ENCODE peak calls at places on chromosomes 7 and 10, in seven cellular contexts. I is epithelial cell of esophagus, F is brain microvascular endothelial cell, Y is tibial artery, Q is fibroblast of lung, W is Peyer's patch, B is body of pancreas. G is an unnamed sample.

GRCh38 chr10:45580781-45581496 is 91.6 kb downstream of the ZFAND4 start:
- DNase-seq in I (no peak), F (no peak), Y (no peak), Q (no peak), W (peak), B (no peak), G (no peak)

GRCh38 chr7:47571355-47572100 is 10.4 kb downstream of the TNS3 start:
- DNase-seq in I (peak), F (peak), Y (peak), Q (peak), W (peak), B (peak), G (peak)

GRCh38 chr7:131161103-131161502 is 166.6 kb upstream of the MKLN1 start:
- DNase-seq in I (no peak), F (peak), Y (no peak), Q (no peak), W (no peak), B (no peak), G (no peak)

GRCh38 chr7:34849966-34850365 is 187.3 kb downstream of the DPY19L1 start:
- DNase-seq in I (no peak), F (no peak), Y (no peak), Q (no peak), W (no peak), B (no peak), G (no peak)

GRCh38 chr7:123265853-123266252 is 66.1 kb upstream of the SLC13A1 start:
- DNase-seq in I (peak), F (no peak), Y (no peak), Q (no peak), W (no peak), B (no peak), G (no peak)

GRCh38 chr7:115274-115911 is 77.0 kb upstream of the FAM20C start:
- DNase-seq in I (no peak), F (no peak), Y (no peak), Q (peak), W (peak), B (no peak), G (no peak)

GRCh38 chr7:55145606-55146005 is 126.8 kb downstream of the EGFR start:
- DNase-seq in I (no peak), F (no peak), Y (no peak), Q (no peak), W (no peak), B (no peak), G (no peak)

GRCh38 chr10:88082806-88083596 is 219.6 kb downstream of the PTEN start:
- DNase-seq in I (peak), F (no peak), Y (no peak), Q (no peak), W (peak), B (no peak), G (no peak)

GRCh38 chr10:99775850-99776249 is 6.6 kb upstream of the ABCC2 start:
- DNase-seq in I (peak), F (peak), Y (no peak), Q (peak), W (no peak), B (no peak), G (peak)

GRCh38 chr10:128602183-128602582 is 476.0 kb upstream of the MKI67 start:
- DNase-seq in I (no peak), F (no peak), Y (no peak), Q (no peak), W (no peak), B (no peak), G (no peak)

GRCh38 chr7:92633211-92633906 is 43.2 kb upstream of the FAM133B start:
- DNase-seq in I (peak), F (peak), Y (no peak), Q (peak), W (no peak), B (peak), G (peak)

GRCh38 chr10:117364121-117364960 is 10.9 kb downstream of the PDZD8 start:
- DNase-seq in I (no peak), F (no peak), Y (no peak), Q (peak), W (no peak), B (no peak), G (no peak)

GRCh38 chr7:101593556-101593955 is 35.5 kb downstream of the MYL10 start:
- DNase-seq in I (no peak), F (no peak), Y (no peak), Q (no peak), W (no peak), B (no peak), G (no peak)

GRCh38 chr7:99459087-99459486 is 6.9 kb downstream of the ATP5MF start:
- DNase-seq in I (peak), F (no peak), Y (no peak), Q (no peak), W (no peak), B (no peak), G (no peak)

GRCh38 chr7:82036146-82036886 is 266.5 kb upstream of the HGF start:
- DNase-seq in I (peak), F (peak), Y (no peak), Q (peak), W (no peak), B (no peak), G (peak)

GRCh38 chr7:84912018-84912417 is 274.8 kb downstream of the SEMA3D start:
- DNase-seq in I (no peak), F (no peak), Y (no peak), Q (no peak), W (no peak), B (no peak), G (no peak)

GRCh38 chr10:125768217-125768616 is 7.4 kb downstream of the MMP21 start:
- DNase-seq in I (no peak), F (no peak), Y (no peak), Q (peak), W (no peak), B (no peak), G (peak)

GRCh38 chr10:31977440-31978157 is 49.0 kb upstream of the ARHGAP12 start:
- DNase-seq in I (peak), F (peak), Y (no peak), Q (peak), W (no peak), B (no peak), G (no peak)

GRCh38 chr10:101644002-101644401 is 51.0 kb downstream of the FBXW4 start:
- DNase-seq in I (no peak), F (no peak), Y (no peak), Q (no peak), W (no peak), B (no peak), G (no peak)

GRCh38 chr7:143287935-143288826 is at the start of gene CASP2:
- DNase-seq in I (peak), F (peak), Y (peak), Q (peak), W (peak), B (peak), G (peak)

GRCh38 chr10:133520193-133520738 is 6.9 kb upstream of the CYP2E1 start:
- DNase-seq in I (peak), F (peak), Y (peak), Q (peak), W (peak), B (peak), G (no peak)
- TF ChIP-seq CTCF in I (peak), F (peak), Y (peak), Q (peak), W (peak), B (peak), G (peak)

DNA sequence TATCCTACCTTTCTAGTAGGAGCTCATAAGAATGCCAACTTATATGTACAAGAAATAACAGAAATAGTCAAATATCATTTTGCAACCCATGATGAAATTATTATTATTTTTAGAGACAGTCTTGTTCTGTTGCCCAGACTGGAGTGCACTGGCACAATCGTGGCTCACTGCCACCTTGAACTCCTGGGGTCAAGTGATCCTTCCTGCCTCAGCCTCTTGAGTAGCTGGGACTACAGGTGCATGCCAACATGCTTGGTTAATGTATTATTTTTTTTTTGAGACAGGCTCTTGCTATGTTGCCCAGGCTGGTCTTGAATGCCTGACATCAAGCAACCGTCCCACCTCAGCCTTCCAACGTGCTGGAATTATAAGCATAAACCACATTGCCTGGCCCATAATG is 44.8 kb downstream of the TNPO3 start:
- DNase-seq in I (no peak), F (no peak), Y (no peak), Q (no peak), W (no peak), B (no peak), G (no peak)
- H3K4me3 ChIP-seq in I (no peak), F (no peak), Y (no peak), Q (no peak), W (no peak), B (no peak), G (no peak)

GRCh38 chr10:17375936-17376584 is 78.3 kb downstream of the ST8SIA6 start:
- DNase-seq in I (no peak), F (peak), Y (no peak), Q (no peak), W (no peak), B (no peak), G (no peak)
- TF ChIP-seq CTCF in I (peak), F (peak), Y (no peak), Q (peak), W (no peak), B (no peak), G (peak)

GRCh38 chr7:63927261-63927660 is 71.4 kb upstream of the ZNF722 start:
- DNase-seq in I (no peak), F (no peak), Y (no peak), Q (no peak), W (no peak), B (no peak), G (no peak)
- H3K4me3 ChIP-seq in I (no peak), F (no peak), Y (peak), Q (no peak), W (peak), B (no peak), G (no peak)

DNA sequence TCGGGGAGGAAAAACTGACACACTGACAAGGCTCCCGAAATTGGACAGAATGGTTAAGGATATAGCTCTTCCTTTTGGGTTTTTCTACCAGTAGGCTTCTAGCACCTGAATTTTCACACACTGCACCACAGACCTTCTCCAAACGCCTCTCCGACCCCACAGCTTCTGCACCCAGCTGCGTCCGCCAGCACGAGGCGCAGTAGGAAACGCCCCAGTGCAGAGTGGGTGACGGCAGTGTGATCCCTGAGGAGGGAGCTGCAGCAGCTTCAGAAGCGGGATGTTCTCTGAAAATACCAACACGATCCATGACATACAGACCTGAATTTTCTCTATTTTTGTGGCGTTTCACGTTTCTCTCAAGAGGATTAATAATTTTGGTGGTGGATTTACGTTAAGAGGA is 25.9 kb downstream of the HSPB1 start:
- DNase-seq in I (no peak), F (no peak), Y (no peak), Q (no peak), W (no peak), B (no peak), G (no peak)
- TF ChIP-seq CTCF in I (no peak), F (no peak), Y (no peak), Q (no peak), W (no peak), B (no peak), G (no peak)

GRCh38 chr7:116772926-116773749 is 89.2 kb upstream of the CAPZA2 start:
- DNase-seq in I (no peak), F (no peak), Y (no peak), Q (no peak), W (no peak), B (no peak), G (no peak)

GRCh38 chr7:116771640-116772039 is 90.7 kb upstream of the CAPZA2 start:
- DNase-seq in I (no peak), F (no peak), Y (no peak), Q (no peak), W (no peak), B (no peak), G (no peak)

GRCh38 chr7:116769541-116769940 is 92.8 kb upstream of the CAPZA2 start:
- DNase-seq in I (no peak), F (no peak), Y (no peak), Q (no peak), W (no peak), B (no peak), G (no peak)

GRCh38 chr7:116770941-116771340 is 91.4 kb upstream of the CAPZA2 start:
- DNase-seq in I (no peak), F (no peak), Y (no peak), Q (no peak), W (no peak), B (no peak), G (no peak)

DNA sequence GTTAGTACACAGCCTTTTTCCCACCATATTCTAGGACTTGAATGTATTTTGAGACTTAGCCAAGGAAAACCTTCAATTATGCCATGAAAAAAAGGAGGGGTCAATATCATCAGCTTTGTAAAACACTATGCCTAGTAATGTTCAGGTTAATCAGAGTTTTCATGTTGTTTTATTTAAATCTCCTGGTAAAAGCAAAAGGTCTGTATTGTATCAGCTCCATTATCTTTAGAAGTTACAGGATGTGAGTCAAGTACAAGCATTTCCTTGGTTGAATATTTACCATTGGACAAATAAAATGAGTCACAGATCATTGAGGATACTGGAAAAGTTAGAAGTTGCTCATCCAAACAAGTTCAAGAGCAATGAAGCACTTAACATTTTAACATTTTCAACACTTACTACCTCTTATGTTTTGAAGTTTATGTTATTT is 89.9 kb upstream of the CAPZA2 start:
- DNase-seq in I (peak), F (no peak), Y (no peak), Q (peak), W (no peak), B (no peak), G (peak)
- H3K4me3 ChIP-seq in I (no peak), F (no peak), Y (no peak), Q (no peak), W (no peak), B (no peak), G (no peak)

DNA sequence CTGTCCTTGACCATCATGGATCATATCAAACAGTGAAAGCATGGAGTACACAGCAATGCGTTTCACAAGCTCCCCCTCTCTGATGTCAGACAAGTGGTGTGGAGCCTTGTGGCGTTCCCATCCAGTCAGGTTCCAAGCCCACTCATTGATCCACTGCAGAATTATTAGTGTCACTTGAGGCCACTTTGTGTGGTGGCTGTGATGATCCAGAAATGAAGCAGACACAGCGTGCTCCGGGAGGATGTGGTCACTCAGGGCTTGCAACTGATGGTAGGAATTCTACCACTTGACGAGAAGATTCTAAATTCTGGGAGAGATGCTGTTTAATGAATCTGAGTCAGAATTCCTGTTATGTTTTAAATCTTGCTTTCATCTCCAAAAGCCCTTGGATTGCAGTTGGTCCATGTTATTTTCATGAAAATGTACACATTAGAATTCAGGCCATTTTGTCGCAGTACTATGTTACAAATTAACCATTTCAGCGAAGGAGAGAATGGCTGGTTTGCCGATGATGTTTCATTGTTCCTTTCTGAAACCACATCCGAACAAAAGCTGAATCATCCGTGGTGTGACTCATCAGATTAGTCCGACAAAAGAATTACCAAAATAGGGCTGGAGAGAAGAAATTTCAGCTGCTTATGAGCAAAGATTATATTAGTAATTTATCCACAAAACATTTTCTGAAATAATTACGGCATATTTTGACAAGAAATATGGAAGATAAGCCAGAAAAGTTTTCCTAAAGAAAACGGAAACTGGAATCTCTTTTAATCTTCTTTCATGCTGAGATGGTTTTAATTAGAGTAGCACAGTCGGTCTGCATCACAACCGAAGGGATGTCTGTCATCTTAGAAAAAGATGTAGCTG is 48.1 kb downstream of the INSYN2A start:
- DNase-seq in I (peak), F (peak), Y (no peak), Q (peak), W (no peak), B (no peak), G (peak)
- TF ChIP-seq CTCF in I (no peak), F (no peak), Y (no peak), Q (no peak), W (no peak), B (no peak), G (no peak)